ENCODE peak calls at places on chromosomes 4 and X, in four cellular contexts. One of them, this sample, is unnamed.

GRCh38 chr4:42927946-42928345 is 35.4 kb downstream of the GRXCR1 start:
- DNase-seq in fibroblast of lung: no peak
- DNase-seq in astrocyte: no peak
- DNase-seq in HepG2: no peak
- DNase-seq in this sample: no peak

GRCh38 chr4:14867847-14868246 is 134.4 kb upstream of the CPEB2 start:
- DNase-seq in fibroblast of lung: no peak
- DNase-seq in astrocyte: no peak
- DNase-seq in HepG2: no peak
- DNase-seq in this sample: no peak

GRCh38 chr4:136650541-136651277 is 881.6 kb downstream of the PCDH18 start:
- DNase-seq in fibroblast of lung: peak; percentile 80
- DNase-seq in astrocyte: peak; percentile 79
- DNase-seq in HepG2: peak; percentile 2
- DNase-seq in this sample: no peak

GRCh38 chrX:69137371-69137881 is 27.8 kb downstream of the PJA1 start:
- DNase-seq in fibroblast of lung: peak; percentile 78
- DNase-seq in astrocyte: peak; percentile 72
- DNase-seq in HepG2: no peak
- DNase-seq in this sample: no peak

GRCh38 chr4:55083771-55084170 is 41.6 kb downstream of the KDR start:
- DNase-seq in fibroblast of lung: no peak
- DNase-seq in astrocyte: no peak
- DNase-seq in HepG2: no peak
- DNase-seq in this sample: no peak

GRCh38 chr4:123037809-123038208 is 115.4 kb upstream of the NUDT6 start:
- DNase-seq in fibroblast of lung: peak; percentile 81
- DNase-seq in astrocyte: peak; percentile 77
- DNase-seq in HepG2: peak; percentile 84
- DNase-seq in this sample: no peak

GRCh38 chrX:107750263-107750662 is 25.3 kb downstream of the TSC22D3 start:
- DNase-seq in fibroblast of lung: no peak
- DNase-seq in astrocyte: no peak
- DNase-seq in HepG2: no peak
- DNase-seq in this sample: no peak

GRCh38 chr4:126520731-126521130 is 1112.0 kb upstream of the INTU start:
- DNase-seq in fibroblast of lung: no peak
- DNase-seq in astrocyte: no peak
- DNase-seq in HepG2: no peak
- DNase-seq in this sample: no peak

GRCh38 chr4:189514209-189514608 is 426.5 kb upstream of the FRG1 start:
- DNase-seq in fibroblast of lung: no peak
- DNase-seq in astrocyte: no peak
- DNase-seq in HepG2: no peak
- DNase-seq in this sample: no peak

GRCh38 chr4:156939151-156939550 is 32.4 kb downstream of the PDGFC start:
- DNase-seq in fibroblast of lung: no peak
- DNase-seq in astrocyte: no peak
- DNase-seq in HepG2: no peak
- DNase-seq in this sample: no peak

GRCh38 chr4:106695846-106696245 is 327.3 kb upstream of the GIMD1 start:
- DNase-seq in fibroblast of lung: peak; percentile 43
- DNase-seq in astrocyte: peak; percentile 30
- DNase-seq in HepG2: no peak
- DNase-seq in this sample: no peak

GRCh38 chr4:61996943-61997342 is 796.8 kb downstream of the ADGRL3 start:
- DNase-seq in fibroblast of lung: no peak
- DNase-seq in astrocyte: no peak
- DNase-seq in HepG2: no peak
- DNase-seq in this sample: no peak

GRCh38 chrX:63349307-63349706 is 1.8 kb downstream of the SPIN4 start:
- DNase-seq in fibroblast of lung: no peak
- DNase-seq in astrocyte: no peak
- DNase-seq in HepG2: no peak
- DNase-seq in this sample: no peak

GRCh38 chr4:108636246-108636645 is 14.2 kb upstream of the OSTC start:
- DNase-seq in fibroblast of lung: no peak
- DNase-seq in astrocyte: no peak
- DNase-seq in HepG2: no peak
- DNase-seq in this sample: no peak

GRCh38 chr4:37715889-37716402 is 29.8 kb upstream of the RELL1 start:
- DNase-seq in fibroblast of lung: peak; percentile 69
- DNase-seq in astrocyte: peak; percentile 62
- DNase-seq in HepG2: no peak
- DNase-seq in this sample: peak; percentile 35

GRCh38 chrX:100635989-100636320 is 651 bp downstream of the TSPAN6 start:
- DNase-seq in fibroblast of lung: no peak
- DNase-seq in astrocyte: no peak
- DNase-seq in HepG2: no peak
- DNase-seq in this sample: no peak

GRCh38 chrX:100636321-100636991 is at the start of gene TSPAN6:
- DNase-seq in fibroblast of lung: peak; percentile 80
- DNase-seq in astrocyte: peak; percentile 72
- DNase-seq in HepG2: peak; percentile 86
- DNase-seq in this sample: peak; percentile 23

DNA sequence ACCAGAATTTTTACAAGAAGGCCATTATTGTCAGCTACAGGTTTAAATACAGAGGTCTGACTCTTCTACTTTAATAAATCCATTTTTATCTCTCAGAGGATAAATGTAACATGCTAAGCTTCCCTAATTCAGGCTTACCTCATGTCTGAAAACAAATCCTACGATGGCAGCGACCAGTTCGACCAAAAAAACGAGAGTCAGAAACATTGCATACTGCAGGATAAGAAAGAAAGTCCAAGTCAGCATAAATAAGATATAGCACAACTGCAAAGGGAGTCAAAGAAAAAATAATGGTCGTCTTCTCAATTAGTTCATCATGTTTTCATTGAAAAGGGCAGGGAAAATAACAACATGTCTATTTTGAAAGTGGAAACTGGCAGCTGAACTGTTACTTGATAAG is 1.6 kb downstream of the TSPAN6 start:
- DNase-seq in fibroblast of lung: no peak
- DNase-seq in astrocyte: no peak
- DNase-seq in HepG2: no peak
- DNase-seq in this sample: no peak
- H3K27me3 ChIP-seq in fibroblast of lung: no peaks in the 10 kb centered on the region
- H3K27me3 ChIP-seq in astrocyte: no peaks in the 10 kb centered on the region
- H3K27me3 ChIP-seq in HepG2: no peaks in the 10 kb centered on the region
- H3K27me3 ChIP-seq in this sample: no peaks in the 10 kb centered on the region

GRCh38 chr4:26821677-26822503 is 38.8 kb upstream of the STIM2 start:
- DNase-seq in fibroblast of lung: no peak
- DNase-seq in astrocyte: no peak
- DNase-seq in HepG2: peak; percentile 95
- DNase-seq in this sample: no peak

GRCh38 chr4:26819478-26819877 is 41.2 kb upstream of the STIM2 start:
- DNase-seq in fibroblast of lung: no peak
- DNase-seq in astrocyte: no peak
- DNase-seq in HepG2: no peak
- DNase-seq in this sample: no peak

GRCh38 chr4:26819026-26819425 is 41.6 kb upstream of the STIM2 start:
- DNase-seq in fibroblast of lung: no peak
- DNase-seq in astrocyte: no peak
- DNase-seq in HepG2: no peak
- DNase-seq in this sample: no peak

GRCh38 chr4:26822546-26822945 is 38.1 kb upstream of the STIM2 start:
- DNase-seq in fibroblast of lung: no peak
- DNase-seq in astrocyte: no peak
- DNase-seq in HepG2: no peak
- DNase-seq in this sample: no peak

DNA sequence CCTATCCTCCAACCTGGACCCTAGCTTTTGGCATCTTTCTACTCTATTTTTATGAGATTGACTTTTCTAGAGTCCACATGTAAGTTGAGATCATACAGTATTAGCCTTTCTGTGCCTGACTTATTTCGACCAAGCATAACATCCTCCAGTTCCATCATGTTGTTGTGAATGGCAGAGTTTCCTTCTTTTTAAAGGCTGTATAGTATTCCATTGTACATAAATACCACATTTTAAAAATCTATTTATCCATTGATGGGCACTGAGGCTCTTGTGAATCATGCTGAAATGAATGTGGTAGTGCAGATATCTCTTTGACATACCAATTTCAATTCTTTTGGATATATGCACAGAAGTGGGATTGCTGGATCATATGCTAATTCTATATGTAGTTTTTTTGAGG is 40.3 kb upstream of the STIM2 start:
- DNase-seq in fibroblast of lung: no peak
- DNase-seq in astrocyte: no peak
- DNase-seq in HepG2: no peak
- DNase-seq in this sample: no peak
- H3K9me3 ChIP-seq in fibroblast of lung: no peaks in the 10 kb centered on the region
- H3K9me3 ChIP-seq in astrocyte: peaks cover 3% of the 10 kb centered on the region
- H3K9me3 ChIP-seq in HepG2: peaks cover 11% of the 10 kb centered on the region
- H3K9me3 ChIP-seq in this sample: no peaks in the 10 kb centered on the region

GRCh38 chr4:87092389-87093141 is 127.9 kb downstream of the KLHL8 start:
- DNase-seq in fibroblast of lung: peak; percentile 94
- DNase-seq in astrocyte: peak; percentile 91
- DNase-seq in HepG2: peak; percentile 62
- DNase-seq in this sample: peak; percentile 76
- H3K4me2 ChIP-seq in fibroblast of lung: no peak overlapping the region
- H3K4me2 ChIP-seq in astrocyte: peak overlapping the region; percentile 58
- H3K4me2 ChIP-seq in HepG2: no peak overlapping the region
- H3K4me2 ChIP-seq in this sample: peak overlapping the region; percentile 29

GRCh38 chr4:181479145-181479544 is 764.1 kb upstream of the TENM3 start:
- DNase-seq in fibroblast of lung: no peak
- DNase-seq in astrocyte: no peak
- DNase-seq in HepG2: no peak
- DNase-seq in this sample: no peak
- H3K27me3 ChIP-seq in fibroblast of lung: no peaks in the 10 kb centered on the region
- H3K27me3 ChIP-seq in astrocyte: no peaks in the 10 kb centered on the region
- H3K27me3 ChIP-seq in HepG2: no peaks in the 10 kb centered on the region
- H3K27me3 ChIP-seq in this sample: no peaks in the 10 kb centered on the region

GRCh38 chr4:16136321-16136720 is 52.5 kb upstream of the PROM1 start:
- DNase-seq in fibroblast of lung: peak; percentile 19
- DNase-seq in astrocyte: peak; percentile 10
- DNase-seq in HepG2: no peak
- DNase-seq in this sample: no peak

GRCh38 chr4:16140520-16141249 is 56.9 kb upstream of the PROM1 start:
- DNase-seq in fibroblast of lung: peak; percentile 99
- DNase-seq in astrocyte: peak; percentile 99
- DNase-seq in HepG2: peak; percentile 99
- DNase-seq in this sample: no peak

GRCh38 chr4:16142598-16143295 is 58.9 kb upstream of the PROM1 start:
- DNase-seq in fibroblast of lung: no peak
- DNase-seq in astrocyte: no peak
- DNase-seq in HepG2: no peak
- DNase-seq in this sample: no peak

GRCh38 chr4:16136771-16137170 is 52.9 kb upstream of the PROM1 start:
- DNase-seq in fibroblast of lung: no peak
- DNase-seq in astrocyte: no peak
- DNase-seq in HepG2: no peak
- DNase-seq in this sample: no peak

DNA sequence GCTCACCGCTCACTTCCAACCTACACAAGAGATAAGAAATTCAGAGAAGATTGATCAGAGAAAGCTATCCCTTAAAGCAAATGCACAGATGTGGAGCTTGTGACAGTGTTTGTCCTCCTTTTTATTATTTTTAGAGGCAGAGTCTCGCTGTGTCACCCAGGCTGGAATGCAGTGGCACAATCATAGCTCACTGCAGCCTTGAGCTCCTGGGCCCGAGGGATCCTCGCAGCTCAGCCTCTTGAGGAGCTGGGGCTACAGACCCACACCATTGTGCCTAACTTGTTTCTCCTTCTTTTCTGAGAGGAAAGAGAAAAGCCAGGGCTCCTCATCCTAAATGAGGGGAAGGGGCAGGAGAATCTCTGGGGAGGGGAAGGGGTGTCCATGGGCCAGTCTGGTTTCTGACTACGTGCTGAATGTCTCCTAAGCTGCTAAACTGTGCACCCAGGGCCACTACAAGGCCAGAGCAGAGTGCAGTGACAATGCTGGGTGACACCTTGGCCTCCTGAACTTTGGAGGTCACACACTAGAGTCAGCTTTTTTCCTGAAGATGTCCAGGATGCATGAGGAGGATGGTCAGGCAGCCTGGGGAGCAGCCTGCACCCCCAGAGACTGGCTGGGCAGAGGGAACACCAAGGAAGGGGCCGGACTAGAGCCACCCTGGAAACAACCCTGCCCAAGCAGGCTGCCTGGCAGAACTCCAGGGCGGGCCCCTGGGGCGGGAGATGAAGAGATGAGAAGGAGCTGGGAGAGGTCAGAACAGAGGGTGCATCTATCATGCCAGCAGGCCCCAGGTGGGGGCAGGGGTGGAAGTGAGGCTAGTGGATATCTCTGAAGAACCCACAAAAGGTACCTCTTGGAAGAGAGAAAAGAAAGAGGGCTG is 55.5 kb upstream of the PROM1 start:
- DNase-seq in fibroblast of lung: no peak
- DNase-seq in astrocyte: no peak
- DNase-seq in HepG2: no peak
- DNase-seq in this sample: no peak
- H3K9me3 ChIP-seq in fibroblast of lung: no peaks in the 10 kb centered on the region
- H3K9me3 ChIP-seq in astrocyte: peaks cover 3% of the 10 kb centered on the region
- H3K9me3 ChIP-seq in HepG2: peaks cover 17% of the 10 kb centered on the region
- H3K9me3 ChIP-seq in this sample: no peaks in the 10 kb centered on the region

GRCh38 chr4:147491076-147491475 is 10.2 kb downstream of the EDNRA start:
- DNase-seq in fibroblast of lung: no peak
- DNase-seq in astrocyte: no peak
- DNase-seq in HepG2: no peak
- DNase-seq in this sample: no peak

GRCh38 chr4:147485167-147485566 is 4.3 kb downstream of the EDNRA start:
- DNase-seq in fibroblast of lung: no peak
- DNase-seq in astrocyte: no peak
- DNase-seq in HepG2: no peak
- DNase-seq in this sample: no peak

GRCh38 chr4:147488551-147488950 is 7.7 kb downstream of the EDNRA start:
- DNase-seq in fibroblast of lung: peak; percentile 51
- DNase-seq in astrocyte: peak; percentile 42
- DNase-seq in HepG2: no peak
- DNase-seq in this sample: no peak

GRCh38 chr4:147492301-147492700 is 11.4 kb downstream of the EDNRA start:
- DNase-seq in fibroblast of lung: peak; percentile 64
- DNase-seq in astrocyte: peak; percentile 56
- DNase-seq in HepG2: no peak
- DNase-seq in this sample: no peak

GRCh38 chr4:147487616-147488015 is 6.7 kb downstream of the EDNRA start:
- DNase-seq in fibroblast of lung: no peak
- DNase-seq in astrocyte: no peak
- DNase-seq in HepG2: no peak
- DNase-seq in this sample: no peak
- H3K4me2 ChIP-seq in fibroblast of lung: no peak overlapping the region
- H3K4me2 ChIP-seq in astrocyte: no peak overlapping the region
- H3K4me2 ChIP-seq in HepG2: no peak overlapping the region
- H3K4me2 ChIP-seq in this sample: no peak overlapping the region

This sample was measured in keratinocyte.